ENCODE peak calls at places on chromosomes 13 and 19, in six cellular contexts. A is NCI-H1105 treated with DMSO at 0.1 percent for 48 hours, S is HAP-1, Q is AG04450, I is mesothelial cell of epicardium, X is testis. D is an unnamed sample.

GRCh38 chr13:111115841-111116500 is 861 bp downstream of the ARHGEF7 start:
- DNase-seq in X (peak), Q (peak), A (peak), I (no peak), S (no peak), D (no peak)

GRCh38 chr19:12789904-12790619 is 1.2 kb upstream of the JUNB start:
- DNase-seq in X (peak), Q (peak), I (peak), S (peak), A (peak), D (no peak)

GRCh38 chr13:77136902-77137420 is 110.0 kb upstream of the FBXL3 start:
- DNase-seq in A (no peak), Q (peak), I (no peak), X (no peak), S (no peak), D (peak)

GRCh38 chr13:94713556-94714182 is 1.3 kb upstream of the SOX21 start:
- DNase-seq in I (no peak), Q (no peak), X (no peak), A (no peak), S (no peak), D (no peak)

GRCh38 chr19:52993342-52994178 is 20.2 kb upstream of the ERVV-1 start:
- DNase-seq in Q (peak), S (peak), X (peak), I (peak), A (no peak), D (no peak)

GRCh38 chr13:113646921-113647340 is 11.1 kb downstream of the ATP4B start:
- DNase-seq in A (no peak), Q (no peak), S (no peak), X (no peak), I (peak), D (no peak)

GRCh38 chr19:30662211-30662861 is 290.2 kb downstream of the ZNF536 start:
- DNase-seq in X (no peak), Q (no peak), I (no peak), A (peak), S (peak), D (no peak)

GRCh38 chr19:46355234-46355990 is 8.5 kb downstream of the PPP5C start:
- DNase-seq in Q (no peak), I (no peak), S (no peak), X (no peak), A (no peak), D (no peak)

GRCh38 chr13:75762066-75762937 is 126.2 kb downstream of the LMO7 start:
- DNase-seq in A (no peak), X (no peak), S (no peak), Q (no peak), I (no peak), D (peak)

GRCh38 chr19:52138614-52139290 is 986 bp downstream of the ZNF616 start:
- DNase-seq in I (peak), A (peak), Q (no peak), S (peak), X (peak), D (no peak)

GRCh38 chr13:112715715-112716460 is 26.1 kb downstream of the ATP11A start:
- DNase-seq in X (no peak), S (no peak), I (no peak), A (no peak), Q (no peak), D (no peak)

GRCh38 chr19:55165952-55166529 is 372 bp downstream of the DNAAF3 start:
- DNase-seq in Q (no peak), I (no peak), A (peak), X (peak), S (peak), D (no peak)

GRCh38 chr19:34500656-34501120 is 19.1 kb downstream of the WTIP start:
- DNase-seq in Q (no peak), I (no peak), S (no peak), A (no peak), X (peak), D (no peak)

GRCh38 chr13:70407486-70407885 is 299.2 kb upstream of the KLHL1 start:
- DNase-seq in S (no peak), X (no peak), A (no peak), Q (no peak), I (no peak), D (no peak)

GRCh38 chr13:99191900-99192399 is 8.7 kb upstream of the UBAC2 start:
- DNase-seq in A (no peak), Q (peak), I (no peak), S (no peak), X (no peak), D (no peak)

GRCh38 chr19:662207-662961 is 630 bp downstream of the RNF126 start:
- DNase-seq in Q (no peak), A (no peak), I (no peak), S (peak), X (peak), D (no peak)

GRCh38 chr19:24048261-24048660 is 38.7 kb upstream of the ZNF254 start:
- DNase-seq in I (no peak), Q (no peak), A (no peak), S (no peak), X (no peak), D (no peak)

GRCh38 chr19:15894359-15894758 is 3.5 kb downstream of the CYP4F2 start:
- DNase-seq in I (no peak), S (no peak), X (no peak), Q (no peak), A (no peak), D (no peak)

GRCh38 chr19:5775668-5776309 is 8.8 kb downstream of the PRR22 start:
- DNase-seq in S (no peak), A (no peak), Q (no peak), X (no peak), I (no peak), D (no peak)

GRCh38 chr13:44244288-44244687 is 129.3 kb upstream of the SERP2 start:
- DNase-seq in A (no peak), I (no peak), S (no peak), X (no peak), Q (no peak), D (no peak)

GRCh38 chr19:8158411-8159074 is 9.2 kb upstream of the FBN3 start:
- DNase-seq in I (no peak), Q (peak), A (peak), S (peak), X (peak), D (peak)

GRCh38 chr13:29131881-29132668 is 311.9 kb downstream of the MTUS2 start:
- DNase-seq in Q (no peak), S (no peak), I (no peak), X (no peak), A (no peak), D (no peak)

GRCh38 chr19:45569619-45570421 is 14.8 kb downstream of the OPA3 start:
- DNase-seq in I (no peak), S (peak), A (peak), Q (no peak), X (peak), D (no peak)

GRCh38 chr19:14390548-14390947 is 9.3 kb downstream of the ADGRE5 start:
- DNase-seq in X (no peak), A (no peak), S (no peak), Q (no peak), I (no peak), D (no peak)

GRCh38 chr13:20993661-20994440 is 67.5 kb downstream of the LATS2 start:
- DNase-seq in X (peak), Q (no peak), I (no peak), A (no peak), S (no peak), D (no peak)

GRCh38 chr19:28827382-28827781 is 385.6 kb downstream of the UQCRFS1 start:
- DNase-seq in A (no peak), S (no peak), Q (no peak), X (no peak), I (no peak), D (no peak)

GRCh38 chr19:16296713-16297112 is 27.9 kb upstream of the KLF2 start:
- DNase-seq in X (no peak), S (no peak), A (no peak), Q (no peak), I (no peak), D (no peak)

GRCh38 chr19:28988066-28988465 is 224.9 kb downstream of the UQCRFS1 start:
- DNase-seq in S (no peak), X (no peak), I (no peak), A (no peak), Q (no peak), D (no peak)

GRCh38 chr13:91904597-91904996 is 506.2 kb downstream of the GPC5 start:
- DNase-seq in S (no peak), A (no peak), Q (no peak), X (no peak), I (no peak), D (peak)

D was measured in kidney epithelial cell.